ENCODE peak calls at places on chromosomes 2 and 18, in four cellular contexts. H is astrocyte of the spinal cord, X is spleen, B is neural crest cell. T is an unnamed sample.

GRCh38 chr2:172427990-172428840 is 829 bp downstream of the ITGA6 start:
- DNase-seq in H (peak; percentile 37), X (peak; percentile 88), B (peak; percentile 29), T (peak; percentile 57)

GRCh38 chr2:57516740-57517340 is 529.8 kb upstream of the VRK2 start:
- DNase-seq in H (peak; percentile 52), X (no peak), B (no peak), T (no peak)

GRCh38 chr2:24885221-24886113 is 34.6 kb downstream of the ADCY3 start:
- DNase-seq in H (no peak), X (no peak), B (no peak), T (no peak)

GRCh38 chr2:167144179-167144898 is 256.1 kb downstream of the XIRP2 start:
- DNase-seq in H (peak; percentile 48), X (no peak), B (no peak), T (no peak)

GRCh38 chr2:101002562-101003277 is 631 bp downstream of the RPL31 start:
- DNase-seq in H (peak; percentile 16), X (no peak), B (no peak), T (no peak)

GRCh38 chr2:43075906-43076585 is 150.4 kb downstream of the ZFP36L2 start:
- DNase-seq in H (peak; percentile 88), X (peak; percentile 39), B (no peak), T (no peak)

GRCh38 chr2:112047537-112048235 is 7.4 kb upstream of the TMEM87B start:
- DNase-seq in H (no peak), X (no peak), B (no peak), T (no peak)

GRCh38 chr2:217835931-217836881 is 166.6 kb downstream of the TNS1 start:
- DNase-seq in H (peak; percentile 78), X (no peak), B (peak; percentile 33), T (no peak)

GRCh38 chr2:37472959-37473358 is 128.5 kb downstream of the QPCT start:
- DNase-seq in H (peak; percentile 64), X (no peak), B (no peak), T (no peak)

GRCh38 chr2:237195396-237196119 is 109.9 kb downstream of the COPS8 start:
- DNase-seq in H (no peak), X (no peak), B (no peak), T (no peak)

GRCh38 chr2:26658691-26659346 is 17.7 kb upstream of the CIB4 start:
- DNase-seq in H (no peak), X (no peak), B (no peak), T (no peak)

GRCh38 chr2:73928995-73929394 is 2.3 kb downstream of the DGUOK start:
- DNase-seq in H (no peak), X (no peak), B (no peak), T (no peak)

GRCh38 chr2:239910404-239910803 is 114.7 kb downstream of the NDUFA10 start:
- DNase-seq in H (no peak), X (no peak), B (no peak), T (no peak)

GRCh38 chr2:120747281-120747680 is 11.6 kb downstream of the GLI2 start:
- DNase-seq in H (no peak), X (no peak), B (no peak), T (no peak)

GRCh38 chr2:105824446-105824845 is 79.7 kb downstream of the NCK2 start:
- DNase-seq in H (no peak), X (no peak), B (no peak), T (no peak)

GRCh38 chr2:143905587-143905986 is 614.3 kb downstream of the ZEB2 start:
- DNase-seq in H (no peak), X (no peak), B (no peak), T (no peak)

GRCh38 chr2:185417111-185417510 is 321.5 kb upstream of the FSIP2 start:
- DNase-seq in H (peak; percentile 57), X (no peak), B (no peak), T (no peak)

DNA sequence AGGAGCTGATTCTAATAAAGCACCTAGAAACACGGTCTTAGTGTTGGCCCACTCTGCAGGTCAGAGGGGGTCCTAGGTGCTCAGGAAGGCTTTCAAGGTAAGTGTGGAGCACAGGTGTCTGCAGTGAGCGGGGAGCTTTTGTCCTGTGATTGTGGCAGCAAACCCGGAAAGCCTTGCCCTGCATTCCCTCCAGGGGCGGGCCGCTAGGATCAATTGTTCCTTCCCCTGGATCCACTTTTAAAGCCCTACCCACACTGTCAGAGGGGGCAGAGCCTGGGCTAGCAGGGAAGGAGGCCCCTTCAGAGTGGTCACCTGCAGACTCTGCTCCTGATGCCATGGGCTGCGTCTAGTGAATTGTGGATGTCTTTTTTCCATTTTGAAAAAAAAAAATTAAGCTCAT is 176.0 kb downstream of the CTIF start:
- DNase-seq in H (no peak), X (no peak), B (no peak), T (no peak)
- TF ChIP-seq CTCF in H (no peak), X (no peak), B (no peak), T (no peak)

GRCh38 chr2:176821350-176821749 is 391.2 kb upstream of the HNRNPA3 start:
- DNase-seq in H (no peak), X (no peak), B (no peak), T (no peak)
- TF ChIP-seq CTCF in H (peak; percentile 0), X (no peak), B (no peak), T (peak; percentile 19)

DNA sequence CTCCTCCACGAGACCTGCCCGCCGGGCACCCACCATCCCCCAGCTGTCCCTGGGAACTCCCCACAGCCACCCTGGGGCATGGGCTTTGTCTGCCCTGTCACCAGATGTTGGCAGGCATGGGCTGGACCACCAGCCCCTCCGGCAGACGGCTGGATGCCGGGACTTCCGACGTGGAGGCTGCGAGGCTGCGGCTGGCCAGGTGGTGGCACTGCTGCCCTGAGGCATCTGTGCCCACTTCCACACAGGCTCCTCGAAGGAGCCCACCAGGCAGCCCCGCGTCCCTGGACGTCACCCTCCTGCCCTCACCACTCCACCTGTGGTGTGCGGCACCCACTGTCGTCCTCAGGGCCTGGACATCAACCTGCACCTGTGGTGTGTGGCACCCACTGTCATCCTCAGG is 319.9 kb upstream of the SALL3 start:
- DNase-seq in H (no peak), X (no peak), B (peak; percentile 44), T (no peak)
- TF ChIP-seq CTCF in H (no peak), X (peak; percentile 45), B (peak; percentile 64), T (no peak)

DNA sequence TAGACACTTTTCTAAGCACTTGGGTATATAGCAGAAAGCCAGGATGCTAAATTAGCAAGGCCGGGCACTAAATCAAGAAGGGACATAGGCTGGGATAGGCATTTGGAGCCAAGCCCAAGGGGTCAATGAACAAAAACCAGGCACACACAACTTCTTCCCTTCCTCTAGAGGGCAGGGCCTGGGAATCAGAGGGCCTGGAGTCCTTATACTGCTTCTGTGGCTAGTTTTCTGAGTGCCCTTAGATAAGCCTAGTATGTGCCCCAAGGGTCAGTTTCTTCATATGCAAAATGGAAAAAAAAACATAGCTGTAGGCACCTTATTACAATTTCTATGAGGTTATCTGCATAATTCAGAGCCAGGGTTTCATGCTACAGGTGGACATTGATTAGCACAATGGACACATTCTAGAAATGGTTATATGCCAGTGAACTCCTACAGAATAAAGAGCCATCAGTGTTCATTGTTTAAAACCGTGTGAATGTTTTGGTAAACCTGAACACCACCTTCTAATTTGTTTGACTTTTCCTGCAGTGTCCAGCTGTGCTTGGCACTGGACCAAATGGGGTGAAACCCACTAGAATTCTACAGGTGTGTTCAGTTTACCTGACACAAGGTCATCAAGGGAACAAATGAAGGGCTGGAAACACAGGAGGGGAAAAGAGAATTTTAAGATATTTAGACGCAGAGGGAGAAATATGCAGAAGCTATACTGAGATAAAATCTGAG is 49.6 kb downstream of the PAX8 start:
- DNase-seq in H (no peak), X (no peak), B (no peak), T (no peak)
- TF ChIP-seq CTCF in H (no peak), X (no peak), B (no peak), T (no peak)

GRCh38 chr2:214315324-214315723 is 95.5 kb upstream of the VWC2L start:
- DNase-seq in H (no peak), X (no peak), B (no peak), T (no peak)

GRCh38 chr2:214310319-214310718 is 100.5 kb upstream of the VWC2L start:
- DNase-seq in H (no peak), X (no peak), B (no peak), T (no peak)

GRCh38 chr2:214311931-214312749 is 98.7 kb upstream of the VWC2L start:
- DNase-seq in H (no peak), X (no peak), B (no peak), T (no peak)

GRCh38 chr2:214311031-214311533 is 99.8 kb upstream of the VWC2L start:
- DNase-seq in H (no peak), X (no peak), B (no peak), T (no peak)
- TF ChIP-seq CTCF in H (peak; percentile 9), X (no peak), B (no peak), T (no peak)

DNA sequence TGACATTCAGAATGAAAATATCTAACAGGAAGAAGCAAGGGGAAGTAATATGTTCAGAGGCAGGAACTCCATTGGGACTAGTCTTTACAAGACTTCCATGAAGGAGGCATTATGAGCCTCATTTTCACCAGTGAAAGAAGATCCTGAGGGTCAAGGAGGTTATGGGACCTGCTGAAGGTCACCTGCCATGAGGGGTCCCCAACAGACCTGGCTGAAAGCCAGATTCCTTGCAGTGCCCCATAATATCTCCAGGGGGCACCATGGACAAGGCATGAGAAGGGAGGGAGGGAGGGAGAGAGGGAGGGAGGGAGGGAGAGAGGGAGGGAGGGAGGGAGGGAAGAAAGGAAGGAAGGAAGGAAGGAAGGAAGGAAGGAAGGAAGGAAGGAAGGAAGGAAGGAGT is 27.9 kb downstream of the XDH start:
- DNase-seq in H (no peak), X (no peak), B (no peak), T (no peak)
- TF ChIP-seq CTCF in H (no peak), X (no peak), B (no peak), T (no peak)

DNA sequence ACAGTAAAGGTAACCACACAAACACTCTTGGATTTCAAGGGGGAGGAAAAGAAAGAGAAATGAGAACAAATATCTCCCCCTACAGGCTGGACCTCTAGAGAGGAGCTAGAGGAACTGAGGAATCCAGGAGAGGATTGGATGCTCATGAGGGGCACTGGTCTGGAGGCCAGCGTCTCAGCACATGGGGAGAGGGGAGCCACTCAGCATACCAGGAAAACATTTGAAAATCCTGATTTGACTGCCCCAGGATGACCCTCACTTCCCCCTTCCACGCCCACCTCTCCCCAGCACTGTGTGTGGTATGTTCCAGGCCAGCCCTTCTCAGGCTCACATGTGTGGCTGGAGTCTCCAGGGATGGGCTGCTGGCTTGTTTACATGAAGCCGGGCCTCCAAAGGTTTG is 396.8 kb upstream of the ID2 start:
- DNase-seq in H (no peak), X (no peak), B (no peak), T (no peak)
- TF ChIP-seq CTCF in H (peak; percentile 26), X (peak; percentile 20), B (peak; percentile 26), T (no peak)

GRCh38 chr2:180077295-180077906 is 70.3 kb upstream of the CWC22 start:
- DNase-seq in H (peak; percentile 55), X (no peak), B (no peak), T (no peak)
- TF ChIP-seq CTCF in H (peak; percentile 79), X (peak; percentile 28), B (peak; percentile 75), T (peak; percentile 90)

DNA sequence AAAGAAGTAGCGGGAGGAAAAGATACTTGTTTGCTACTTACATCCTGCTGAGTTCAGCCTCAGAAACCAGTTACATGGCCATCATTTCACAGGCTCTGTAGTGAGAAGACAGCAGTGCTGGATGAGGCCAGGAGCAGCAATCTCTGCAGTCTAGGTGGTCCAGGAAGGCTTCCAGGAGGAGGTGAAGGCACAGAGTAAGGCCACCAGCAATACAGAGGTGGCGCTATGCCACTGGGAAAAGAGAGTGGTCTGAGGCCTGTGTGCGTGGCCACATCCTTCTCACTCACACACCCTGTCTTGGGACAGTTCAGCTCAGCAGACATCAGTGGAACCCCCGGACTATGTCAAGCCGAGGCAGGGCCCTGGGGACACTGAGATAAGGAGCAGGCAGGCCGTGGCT is 162.7 kb downstream of the KLHL29 start:
- DNase-seq in H (no peak), X (no peak), B (no peak), T (no peak)
- TF ChIP-seq CTCF in H (peak; percentile 4), X (no peak), B (no peak), T (no peak)